ENCODE peak calls at places on chromosomes 12 and 14, in four cellular contexts. R, L, Q and C are unnamed samples.

GRCh38 chr14:103512701-103513611 is 9.7 kb downstream of the CKB start:
- DNase-seq in R (peak; percentile 88), L (peak; percentile 94), Q (no peak), C (peak; percentile 66)

GRCh38 chr14:102574840-102575478 is 17.5 kb upstream of the RCOR1 start:
- DNase-seq in L (no peak), R (no peak), Q (no peak), C (no peak)

GRCh38 chr12:132029503-132030300 is 80.0 kb downstream of the EP400 start:
- DNase-seq in R (no peak), Q (no peak), L (no peak), C (no peak)

GRCh38 chr14:60645191-60645590 is 4.1 kb downstream of the SIX1 start:
- DNase-seq in R (no peak), Q (no peak), L (no peak), C (no peak)

GRCh38 chr14:93994919-93995682 is 2.0 kb upstream of the CCDC197 start:
- DNase-seq in L (no peak), Q (peak; percentile 45), R (no peak), C (no peak)

GRCh38 chr14:99996951-99997571 is 68.2 kb upstream of the EVL start:
- DNase-seq in Q (no peak), R (no peak), L (no peak), C (no peak)

GRCh38 chr12:57889541-57889989 is 43.0 kb upstream of the CTDSP2 start:
- DNase-seq in R (peak; percentile 95), Q (peak; percentile 16), L (no peak), C (no peak)

GRCh38 chr14:100623557-100623956 is 36.3 kb upstream of the BEGAIN start:
- DNase-seq in Q (no peak), L (no peak), R (peak; percentile 36), C (no peak)

GRCh38 chr12:30996255-30996654 is 69.7 kb downstream of the TSPAN11 start:
- DNase-seq in Q (no peak), L (no peak), R (no peak), C (no peak)

GRCh38 chr12:54858562-54858961 is 4.2 kb downstream of the MUCL1 start:
- DNase-seq in L (no peak), Q (no peak), R (no peak), C (no peak)

GRCh38 chr12:42094277-42094676 is 50.4 kb downstream of the GXYLT1 start:
- DNase-seq in L (no peak), Q (no peak), R (no peak), C (no peak)

GRCh38 chr12:76678992-76679391 is 84.9 kb upstream of the ZDHHC17 start:
- DNase-seq in L (no peak), Q (no peak), R (no peak), C (no peak)

GRCh38 chr12:31859232-31859977 is 99.8 kb upstream of the RESF1 start:
- DNase-seq in Q (no peak), R (no peak), L (no peak), C (no peak)

GRCh38 chr12:105257321-105257728 is 21.4 kb upstream of the APPL2 start:
- DNase-seq in L (no peak), R (no peak), Q (no peak), C (no peak)

GRCh38 chr12:16272222-16272621 is 5.3 kb downstream of the SLC15A5 start:
- DNase-seq in R (no peak), Q (no peak), L (no peak), C (no peak)

GRCh38 chr14:79608426-79608825 is 602.9 kb downstream of the DIO2 start:
- DNase-seq in L (no peak), Q (no peak), R (no peak), C (no peak)

GRCh38 chr14:25753130-25753529 is 703.2 kb upstream of the STXBP6 start:
- DNase-seq in R (no peak), Q (no peak), L (no peak), C (no peak)

GRCh38 chr12:3750616-3751015 is 2.3 kb downstream of the CRACR2A start:
- DNase-seq in R (no peak), L (no peak), Q (no peak), C (no peak)

GRCh38 chr12:118282767-118283166 is 89.9 kb downstream of the TAOK3 start:
- DNase-seq in Q (no peak), L (no peak), R (no peak), C (no peak)

GRCh38 chr14:79597561-79597960 is 613.7 kb downstream of the DIO2 start:
- DNase-seq in Q (no peak), R (no peak), L (no peak), C (no peak)

GRCh38 chr14:69235708-69236107 is 24.2 kb upstream of the GALNT16 start:
- DNase-seq in L (no peak), Q (no peak), R (no peak), C (no peak)

GRCh38 chr12:130514149-130514551 is 176.5 kb downstream of the PIWIL1 start:
- DNase-seq in R (no peak), Q (no peak), L (no peak), C (no peak)

GRCh38 chr12:94951071-94951639 is 52.3 kb downstream of the NDUFA12 start:
- DNase-seq in Q (no peak), L (no peak), R (no peak), C (no peak)

GRCh38 chr12:56286044-56286830 is 13.9 kb downstream of the CS start:
- DNase-seq in R (no peak), L (no peak), Q (no peak), C (no peak)

GRCh38 chr14:50059773-50060629 is 56.4 kb downstream of the VCPKMT start:
- DNase-seq in Q (no peak), L (no peak), R (no peak), C (peak; percentile 71)

GRCh38 chr12:124512667-124513296 is 54.6 kb downstream of the NCOR2 start:
- DNase-seq in Q (peak; percentile 96), R (peak; percentile 96), L (peak; percentile 37), C (no peak)

GRCh38 chr14:98548071-98548686 is 723.8 kb downstream of the BCL11B start:
- DNase-seq in Q (no peak), L (no peak), R (no peak), C (no peak)

GRCh38 chr12:124721501-124722154 is 142.0 kb downstream of the SCARB1 start:
- DNase-seq in Q (no peak), R (no peak), L (no peak), C (no peak)

GRCh38 chr14:53055003-53055402 is 98.1 kb downstream of the DDHD1 start:
- DNase-seq in Q (peak; percentile 39), L (peak; percentile 31), R (no peak), C (no peak)

GRCh38 chr12:44015333-44015941 is 179.6 kb downstream of the TMEM117 start:
- DNase-seq in R (no peak), L (peak; percentile 54), Q (peak; percentile 63), C (no peak)

GRCh38 chr14:88473791-88474190 is 81.0 kb downstream of the PTPN21 start:
- DNase-seq in L (no peak), Q (no peak), R (no peak), C (no peak)

GRCh38 chr12:32305163-32305562 is 94.2 kb upstream of the FGD4 start:
- DNase-seq in R (no peak), L (peak; percentile 38), Q (peak; percentile 88), C (no peak)

GRCh38 chr12:29207120-29207519 is 58.0 kb downstream of the FAR2 start:
- DNase-seq in Q (no peak), R (no peak), L (no peak), C (no peak)

GRCh38 chr12:53725824-53726223 is 1.4 kb downstream of the CALCOCO1 start:
- DNase-seq in Q (peak; percentile 66), L (no peak), R (peak; percentile 15), C (peak; percentile 41)

GRCh38 chr14:23570806-23571483 is 3.4 kb upstream of the AP1G2 start:
- DNase-seq in Q (no peak), L (no peak), R (peak; percentile 68), C (no peak)

GRCh38 chr12:24948816-24949722 is at the start of gene BCAT1:
- DNase-seq in L (no peak), R (peak; percentile 93), Q (no peak), C (peak; percentile 90)

GRCh38 chr12:90953956-90954421 is 987 bp downstream of the CCER1 start:
- DNase-seq in L (no peak), R (peak; percentile 77), Q (no peak), C (no peak)

GRCh38 chr12:85260904-85261303 is 19.1 kb upstream of the ALX1 start:
- DNase-seq in L (no peak), Q (no peak), R (no peak), C (no peak)